ENCODE peak calls at places on chromosome 11, in eight cellular contexts. One of them, this sample, is unnamed. For H3K27me3, the result is how much of the 10 kb centered on the place peaks cover.

GRCh38 chr11:45927332-45927683 is 4.9 kb downstream of the LARGE2 start:
- DNase-seq in pancreas: no peak
- DNase-seq in fibroblast of lung: no peak
- DNase-seq in astrocyte: no peak
- DNase-seq in H9: peak
- DNase-seq in IMR-90: no peak
- DNase-seq in CD8-positive, alpha-beta T cell: no peak
- DNase-seq in HCT116: no peak
- DNase-seq in this sample: no peak

GRCh38 chr11:115873813-115874212 is 369.6 kb upstream of the CADM1 start:
- DNase-seq in pancreas: no peak
- DNase-seq in fibroblast of lung: no peak
- DNase-seq in astrocyte: no peak
- DNase-seq in H9: no peak
- DNase-seq in IMR-90: no peak
- DNase-seq in CD8-positive, alpha-beta T cell: no peak
- DNase-seq in HCT116: no peak
- DNase-seq in this sample: no peak

GRCh38 chr11:29452131-29452530 is 564.7 kb downstream of the KCNA4 start:
- DNase-seq in pancreas: no peak
- DNase-seq in fibroblast of lung: peak
- DNase-seq in astrocyte: peak
- DNase-seq in H9: no peak
- DNase-seq in IMR-90: peak
- DNase-seq in CD8-positive, alpha-beta T cell: no peak
- DNase-seq in HCT116: no peak
- DNase-seq in this sample: no peak

GRCh38 chr11:83156996-83157754 is at the start of gene PCF11:
- DNase-seq in pancreas: no peak
- DNase-seq in fibroblast of lung: no peak
- DNase-seq in astrocyte: no peak
- DNase-seq in H9: no peak
- DNase-seq in IMR-90: no peak
- DNase-seq in CD8-positive, alpha-beta T cell: no peak
- DNase-seq in HCT116: no peak
- DNase-seq in this sample: peak

GRCh38 chr11:72569966-72570892 is 104.0 kb downstream of the PDE2A start:
- DNase-seq in pancreas: no peak
- DNase-seq in fibroblast of lung: peak
- DNase-seq in astrocyte: peak
- DNase-seq in H9: peak
- DNase-seq in IMR-90: peak
- DNase-seq in CD8-positive, alpha-beta T cell: no peak
- DNase-seq in HCT116: no peak
- DNase-seq in this sample: no peak

GRCh38 chr11:123086315-123086714 is 24.4 kb upstream of the HSPA8 start:
- DNase-seq in pancreas: no peak
- DNase-seq in fibroblast of lung: no peak
- DNase-seq in astrocyte: no peak
- DNase-seq in H9: no peak
- DNase-seq in IMR-90: no peak
- DNase-seq in CD8-positive, alpha-beta T cell: no peak
- DNase-seq in HCT116: no peak
- DNase-seq in this sample: no peak

GRCh38 chr11:46381836-46382643 is 571 bp downstream of the MDK start:
- DNase-seq in pancreas: no peak
- DNase-seq in fibroblast of lung: peak
- DNase-seq in astrocyte: no peak
- DNase-seq in H9: peak
- DNase-seq in IMR-90: no peak
- DNase-seq in CD8-positive, alpha-beta T cell: no peak
- DNase-seq in HCT116: no peak
- DNase-seq in this sample: peak

GRCh38 chr11:69359735-69360470 is 65.9 kb downstream of the MYEOV start:
- DNase-seq in pancreas: no peak
- DNase-seq in fibroblast of lung: peak
- DNase-seq in astrocyte: peak
- DNase-seq in H9: peak
- DNase-seq in IMR-90: peak
- DNase-seq in CD8-positive, alpha-beta T cell: no peak
- DNase-seq in HCT116: no peak
- DNase-seq in this sample: no peak

GRCh38 chr11:61890536-61891330 is 612 bp downstream of the FADS3 start:
- DNase-seq in pancreas: peak
- DNase-seq in fibroblast of lung: peak
- DNase-seq in astrocyte: peak
- DNase-seq in H9: peak
- DNase-seq in IMR-90: peak
- DNase-seq in CD8-positive, alpha-beta T cell: peak
- DNase-seq in HCT116: no peak
- DNase-seq in this sample: peak

GRCh38 chr11:17553249-17553546 is 6.1 kb downstream of the OTOG start:
- DNase-seq in pancreas: no peak
- DNase-seq in fibroblast of lung: no peak
- DNase-seq in astrocyte: no peak
- DNase-seq in H9: no peak
- DNase-seq in IMR-90: no peak
- DNase-seq in CD8-positive, alpha-beta T cell: no peak
- DNase-seq in HCT116: no peak
- DNase-seq in this sample: no peak

GRCh38 chr11:2298795-2299747 is 2.6 kb downstream of the C11orf21 start:
- DNase-seq in pancreas: peak
- DNase-seq in fibroblast of lung: no peak
- DNase-seq in astrocyte: no peak
- DNase-seq in H9: peak
- DNase-seq in IMR-90: no peak
- DNase-seq in CD8-positive, alpha-beta T cell: peak
- DNase-seq in HCT116: no peak
- DNase-seq in this sample: no peak

GRCh38 chr11:83528225-83528624 is 242.1 kb upstream of the CCDC90B start:
- DNase-seq in pancreas: no peak
- DNase-seq in fibroblast of lung: no peak
- DNase-seq in astrocyte: no peak
- DNase-seq in H9: no peak
- DNase-seq in IMR-90: no peak
- DNase-seq in CD8-positive, alpha-beta T cell: no peak
- DNase-seq in HCT116: no peak
- DNase-seq in this sample: no peak

GRCh38 chr11:85718991-85719807 is 33.2 kb upstream of the CCDC89 start:
- DNase-seq in pancreas: no peak
- DNase-seq in fibroblast of lung: peak
- DNase-seq in astrocyte: peak
- DNase-seq in H9: peak
- DNase-seq in IMR-90: peak
- DNase-seq in CD8-positive, alpha-beta T cell: no peak
- DNase-seq in HCT116: peak
- DNase-seq in this sample: peak

GRCh38 chr11:76665172-76665571 is 5.4 kb downstream of the LRRC32 start:
- DNase-seq in pancreas: no peak
- DNase-seq in fibroblast of lung: no peak
- DNase-seq in astrocyte: no peak
- DNase-seq in H9: peak
- DNase-seq in IMR-90: no peak
- DNase-seq in CD8-positive, alpha-beta T cell: no peak
- DNase-seq in HCT116: no peak
- DNase-seq in this sample: peak

GRCh38 chr11:130449996-130450419 is 1.6 kb downstream of the ADAMTS15 start:
- DNase-seq in pancreas: no peak
- DNase-seq in fibroblast of lung: peak
- DNase-seq in astrocyte: peak
- DNase-seq in H9: peak
- DNase-seq in IMR-90: peak
- DNase-seq in CD8-positive, alpha-beta T cell: no peak
- DNase-seq in HCT116: no peak
- DNase-seq in this sample: no peak

GRCh38 chr11:102286292-102286691 is 31.0 kb upstream of the BIRC3 start:
- DNase-seq in pancreas: no peak
- DNase-seq in fibroblast of lung: no peak
- DNase-seq in astrocyte: no peak
- DNase-seq in H9: no peak
- DNase-seq in IMR-90: no peak
- DNase-seq in CD8-positive, alpha-beta T cell: no peak
- DNase-seq in HCT116: no peak
- DNase-seq in this sample: no peak

GRCh38 chr11:64246874-64247728 is at the start of gene PPP1R14B:
- DNase-seq in pancreas: peak
- DNase-seq in fibroblast of lung: peak
- DNase-seq in astrocyte: peak
- DNase-seq in H9: peak
- DNase-seq in IMR-90: peak
- DNase-seq in CD8-positive, alpha-beta T cell: peak
- DNase-seq in HCT116: no peak
- DNase-seq in this sample: peak

GRCh38 chr11:2708151-2708581 is 8.4 kb upstream of the KCNQ1OT1 start:
- DNase-seq in pancreas: no peak
- DNase-seq in fibroblast of lung: no peak
- DNase-seq in astrocyte: no peak
- DNase-seq in H9: no peak
- DNase-seq in IMR-90: no peak
- DNase-seq in CD8-positive, alpha-beta T cell: no peak
- DNase-seq in HCT116: no peak
- DNase-seq in this sample: no peak

GRCh38 chr11:6856871-6857270 is 6.0 kb upstream of the OR10A2 start:
- DNase-seq in pancreas: no peak
- DNase-seq in fibroblast of lung: peak
- DNase-seq in astrocyte: no peak
- DNase-seq in H9: no peak
- DNase-seq in IMR-90: peak
- DNase-seq in CD8-positive, alpha-beta T cell: no peak
- DNase-seq in HCT116: no peak
- DNase-seq in this sample: no peak

GRCh38 chr11:117950999-117951961 is 22.1 kb upstream of the TMPRSS13 start:
- DNase-seq in pancreas: no peak
- DNase-seq in fibroblast of lung: no peak
- DNase-seq in astrocyte: no peak
- DNase-seq in H9: no peak
- DNase-seq in IMR-90: no peak
- DNase-seq in CD8-positive, alpha-beta T cell: peak
- DNase-seq in HCT116: no peak
- DNase-seq in this sample: no peak

DNA sequence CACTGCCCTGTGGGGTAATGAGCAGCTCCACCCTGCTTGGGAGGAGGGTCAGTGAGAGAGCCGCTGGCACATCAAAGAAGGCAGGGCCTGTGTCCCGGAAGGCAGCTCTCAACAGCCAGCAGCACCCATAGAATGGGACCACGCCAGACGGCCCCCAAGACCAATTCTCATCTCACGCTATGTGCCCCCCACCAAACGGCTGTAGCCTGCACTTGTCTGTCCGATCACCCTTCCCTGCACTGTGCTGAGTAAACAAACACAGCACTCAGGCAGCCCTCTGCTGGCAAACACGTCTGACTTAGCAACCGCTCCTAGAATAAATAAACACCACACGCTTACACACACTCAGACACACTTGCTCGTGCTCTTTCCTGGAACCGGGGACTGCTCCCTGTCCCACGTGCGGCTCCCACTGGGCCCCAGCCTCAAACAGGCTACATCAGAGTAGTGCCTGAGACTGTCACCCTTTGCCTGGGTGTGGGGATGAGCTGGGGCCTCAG is 53.2 kb upstream of the CDON start:
- DNase-seq in pancreas: peak
- DNase-seq in fibroblast of lung: peak
- DNase-seq in astrocyte: peak
- DNase-seq in H9: no peak
- DNase-seq in IMR-90: peak
- DNase-seq in CD8-positive, alpha-beta T cell: no peak
- DNase-seq in HCT116: peak
- DNase-seq in this sample: no peak
- TF ChIP-seq CTCF in pancreas: peak
- TF ChIP-seq CTCF in fibroblast of lung: no peak
- TF ChIP-seq CTCF in astrocyte: peak
- TF ChIP-seq CTCF in H9: peak
- TF ChIP-seq CTCF in IMR-90: peak
- TF ChIP-seq CTCF in CD8-positive, alpha-beta T cell: no peak
- TF ChIP-seq CTCF in HCT116: no peak
- TF ChIP-seq CTCF in this sample: no peak

GRCh38 chr11:289145-289705 is 299 bp downstream of the PGGHG start:
- DNase-seq in pancreas: no peak
- DNase-seq in fibroblast of lung: no peak
- DNase-seq in astrocyte: no peak
- DNase-seq in H9: no peak
- DNase-seq in IMR-90: no peak
- DNase-seq in CD8-positive, alpha-beta T cell: peak
- DNase-seq in HCT116: no peak
- DNase-seq in this sample: no peak
- H3K27ac ChIP-seq in pancreas: peak
- H3K27ac ChIP-seq in fibroblast of lung: no peak
- H3K27ac ChIP-seq in astrocyte: no peak
- H3K27ac ChIP-seq in H9: no peak
- H3K27ac ChIP-seq in IMR-90: no peak
- H3K27ac ChIP-seq in CD8-positive, alpha-beta T cell: peak
- H3K27ac ChIP-seq in HCT116: peak
- H3K27ac ChIP-seq in this sample: no peak

DNA sequence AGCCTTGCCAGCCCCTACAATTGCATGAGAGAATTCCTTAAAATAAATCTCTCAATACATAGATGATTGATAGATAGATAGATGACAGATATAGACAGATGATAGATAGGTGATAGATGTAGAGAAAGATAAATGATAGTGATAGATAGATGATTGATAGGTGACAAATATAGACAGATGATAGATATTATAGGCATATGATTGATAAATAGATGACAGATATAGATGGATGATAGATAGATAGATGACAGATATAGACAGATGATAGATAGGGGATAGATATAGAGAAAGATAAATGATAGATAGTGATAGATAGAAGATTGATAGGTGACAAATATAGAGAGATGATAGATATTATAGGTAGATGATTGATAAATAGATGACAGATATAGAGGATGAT is 564.6 kb downstream of the ETS1 start:
- DNase-seq in pancreas: no peak
- DNase-seq in fibroblast of lung: no peak
- DNase-seq in astrocyte: no peak
- DNase-seq in H9: no peak
- DNase-seq in IMR-90: no peak
- DNase-seq in CD8-positive, alpha-beta T cell: no peak
- DNase-seq in HCT116: no peak
- DNase-seq in this sample: no peak
- H3K27me3 ChIP-seq in pancreas: under half
- H3K27me3 ChIP-seq in fibroblast of lung: under half
- H3K27me3 ChIP-seq in astrocyte: under half
- H3K27me3 ChIP-seq in H9: under half
- H3K27me3 ChIP-seq in IMR-90: under half
- H3K27me3 ChIP-seq in CD8-positive, alpha-beta T cell: under half
- H3K27me3 ChIP-seq in HCT116: under half
- H3K27me3 ChIP-seq in this sample: under half

GRCh38 chr11:11207428-11207827 is 145.6 kb downstream of the CSNK2A3 start:
- DNase-seq in pancreas: no peak
- DNase-seq in fibroblast of lung: no peak
- DNase-seq in astrocyte: no peak
- DNase-seq in H9: no peak
- DNase-seq in IMR-90: no peak
- DNase-seq in CD8-positive, alpha-beta T cell: no peak
- DNase-seq in HCT116: no peak
- DNase-seq in this sample: no peak
- TF ChIP-seq CTCF in pancreas: no peak
- TF ChIP-seq CTCF in fibroblast of lung: no peak
- TF ChIP-seq CTCF in astrocyte: no peak
- TF ChIP-seq CTCF in H9: peak
- TF ChIP-seq CTCF in IMR-90: no peak
- TF ChIP-seq CTCF in CD8-positive, alpha-beta T cell: no peak
- TF ChIP-seq CTCF in HCT116: peak
- TF ChIP-seq CTCF in this sample: no peak

GRCh38 chr11:13208921-13209320 is 68.7 kb upstream of the BMAL1 start:
- DNase-seq in pancreas: no peak
- DNase-seq in fibroblast of lung: peak
- DNase-seq in astrocyte: peak
- DNase-seq in H9: no peak
- DNase-seq in IMR-90: no peak
- DNase-seq in CD8-positive, alpha-beta T cell: no peak
- DNase-seq in HCT116: no peak
- DNase-seq in this sample: no peak
- H3K27ac ChIP-seq in pancreas: no peak
- H3K27ac ChIP-seq in fibroblast of lung: peak
- H3K27ac ChIP-seq in astrocyte: peak
- H3K27ac ChIP-seq in H9: no peak
- H3K27ac ChIP-seq in IMR-90: peak
- H3K27ac ChIP-seq in CD8-positive, alpha-beta T cell: no peak
- H3K27ac ChIP-seq in HCT116: no peak
- H3K27ac ChIP-seq in this sample: peak